ENCODE peak calls at places on chromosomes 5 and 9, in five cellular contexts. One of them, this sample, is unnamed. For H3K4me1, the result is how much of the 10 kb centered on the place peaks cover.

GRCh38 chr5:142872795-142873194 is 102.6 kb downstream of the ARHGAP26 start:
- DNase-seq in HepG2: no peak
- DNase-seq in effector memory CD4-positive, alpha-beta T cell: no peak
- DNase-seq in neuronal stem cell: no peak
- DNase-seq in breast epithelium: no peak
- DNase-seq in this sample: no peak

GRCh38 chr5:1204693-1205242 is 3.4 kb downstream of the SLC6A19 start:
- DNase-seq in HepG2: peak
- DNase-seq in effector memory CD4-positive, alpha-beta T cell: no peak
- DNase-seq in neuronal stem cell: peak
- DNase-seq in breast epithelium: no peak
- DNase-seq in this sample: peak

GRCh38 chr5:139725073-139725830 is 70.4 kb upstream of the PSD2 start:
- DNase-seq in HepG2: peak
- DNase-seq in effector memory CD4-positive, alpha-beta T cell: no peak
- DNase-seq in neuronal stem cell: no peak
- DNase-seq in breast epithelium: no peak
- DNase-seq in this sample: peak

GRCh38 chr5:33788922-33789321 is 102.9 kb downstream of the ADAMTS12 start:
- DNase-seq in HepG2: no peak
- DNase-seq in effector memory CD4-positive, alpha-beta T cell: no peak
- DNase-seq in neuronal stem cell: no peak
- DNase-seq in breast epithelium: no peak
- DNase-seq in this sample: no peak

GRCh38 chr9:87109851-87110250 is 162.5 kb upstream of the GAS1 start:
- DNase-seq in HepG2: no peak
- DNase-seq in effector memory CD4-positive, alpha-beta T cell: no peak
- DNase-seq in neuronal stem cell: no peak
- DNase-seq in breast epithelium: no peak
- DNase-seq in this sample: no peak

GRCh38 chr9:121949766-121950165 is 143.3 kb downstream of the TTLL11 start:
- DNase-seq in HepG2: no peak
- DNase-seq in effector memory CD4-positive, alpha-beta T cell: no peak
- DNase-seq in neuronal stem cell: no peak
- DNase-seq in breast epithelium: no peak
- DNase-seq in this sample: no peak

GRCh38 chr9:129594632-129595031 is 26.3 kb downstream of the C9orf50 start:
- DNase-seq in HepG2: no peak
- DNase-seq in effector memory CD4-positive, alpha-beta T cell: no peak
- DNase-seq in neuronal stem cell: no peak
- DNase-seq in breast epithelium: no peak
- DNase-seq in this sample: no peak

GRCh38 chr5:141094481-141095262 is at the start of gene PCDHB2:
- DNase-seq in HepG2: peak
- DNase-seq in effector memory CD4-positive, alpha-beta T cell: no peak
- DNase-seq in neuronal stem cell: peak
- DNase-seq in breast epithelium: no peak
- DNase-seq in this sample: peak

GRCh38 chr5:88826959-88827585 is 55.9 kb downstream of the MEF2C start:
- DNase-seq in HepG2: no peak
- DNase-seq in effector memory CD4-positive, alpha-beta T cell: no peak
- DNase-seq in neuronal stem cell: no peak
- DNase-seq in breast epithelium: no peak
- DNase-seq in this sample: peak

GRCh38 chr5:150515446-150515845 is 7.5 kb downstream of the NDST1 start:
- DNase-seq in HepG2: no peak
- DNase-seq in effector memory CD4-positive, alpha-beta T cell: no peak
- DNase-seq in neuronal stem cell: no peak
- DNase-seq in breast epithelium: no peak
- DNase-seq in this sample: no peak

GRCh38 chr9:4923580-4924544 is 61.2 kb upstream of the JAK2 start:
- DNase-seq in HepG2: peak
- DNase-seq in effector memory CD4-positive, alpha-beta T cell: no peak
- DNase-seq in neuronal stem cell: no peak
- DNase-seq in breast epithelium: no peak
- DNase-seq in this sample: no peak

GRCh38 chr5:14108170-14108996 is 34.8 kb upstream of the TRIO start:
- DNase-seq in HepG2: peak
- DNase-seq in effector memory CD4-positive, alpha-beta T cell: no peak
- DNase-seq in neuronal stem cell: peak
- DNase-seq in breast epithelium: no peak
- DNase-seq in this sample: peak

GRCh38 chr9:5453004-5453403 is 2.7 kb downstream of the CD274 start:
- DNase-seq in HepG2: no peak
- DNase-seq in effector memory CD4-positive, alpha-beta T cell: no peak
- DNase-seq in neuronal stem cell: no peak
- DNase-seq in breast epithelium: no peak
- DNase-seq in this sample: no peak

GRCh38 chr5:71482132-71482531 is 26.7 kb downstream of the BDP1 start:
- DNase-seq in HepG2: peak
- DNase-seq in effector memory CD4-positive, alpha-beta T cell: no peak
- DNase-seq in neuronal stem cell: no peak
- DNase-seq in breast epithelium: peak
- DNase-seq in this sample: no peak

GRCh38 chr5:178350361-178351220 is 118.0 kb upstream of the PHYKPL start:
- DNase-seq in HepG2: no peak
- DNase-seq in effector memory CD4-positive, alpha-beta T cell: no peak
- DNase-seq in neuronal stem cell: no peak
- DNase-seq in breast epithelium: no peak
- DNase-seq in this sample: peak

GRCh38 chr5:36073595-36074216 is 7.0 kb upstream of the UGT3A2 start:
- DNase-seq in HepG2: peak
- DNase-seq in effector memory CD4-positive, alpha-beta T cell: no peak
- DNase-seq in neuronal stem cell: no peak
- DNase-seq in breast epithelium: no peak
- DNase-seq in this sample: no peak

GRCh38 chr5:88785396-88786216 is 97.4 kb downstream of the MEF2C start:
- DNase-seq in HepG2: no peak
- DNase-seq in effector memory CD4-positive, alpha-beta T cell: no peak
- DNase-seq in neuronal stem cell: no peak
- DNase-seq in breast epithelium: no peak
- DNase-seq in this sample: no peak

GRCh38 chr5:141707535-141707934 is 25.5 kb upstream of the ARAP3 start:
- DNase-seq in HepG2: no peak
- DNase-seq in effector memory CD4-positive, alpha-beta T cell: no peak
- DNase-seq in neuronal stem cell: no peak
- DNase-seq in breast epithelium: no peak
- DNase-seq in this sample: no peak

GRCh38 chr5:98109561-98110006 is 663.9 kb upstream of the RGMB start:
- DNase-seq in HepG2: no peak
- DNase-seq in effector memory CD4-positive, alpha-beta T cell: no peak
- DNase-seq in neuronal stem cell: no peak
- DNase-seq in breast epithelium: no peak
- DNase-seq in this sample: no peak

GRCh38 chr5:4551034-4551433 is 589.1 kb upstream of the ADAMTS16 start:
- DNase-seq in HepG2: no peak
- DNase-seq in effector memory CD4-positive, alpha-beta T cell: no peak
- DNase-seq in neuronal stem cell: no peak
- DNase-seq in breast epithelium: no peak
- DNase-seq in this sample: no peak

GRCh38 chr9:4591123-4591500 is 71.0 kb upstream of the PLPP6 start:
- DNase-seq in HepG2: no peak
- DNase-seq in effector memory CD4-positive, alpha-beta T cell: no peak
- DNase-seq in neuronal stem cell: no peak
- DNase-seq in breast epithelium: no peak
- DNase-seq in this sample: no peak

GRCh38 chr5:80736730-80737129 is 81.9 kb upstream of the DHFR start:
- DNase-seq in HepG2: no peak
- DNase-seq in effector memory CD4-positive, alpha-beta T cell: no peak
- DNase-seq in neuronal stem cell: no peak
- DNase-seq in breast epithelium: no peak
- DNase-seq in this sample: no peak

GRCh38 chr5:173565491-173566038 is 50.9 kb downstream of the BOD1 start:
- DNase-seq in HepG2: no peak
- DNase-seq in effector memory CD4-positive, alpha-beta T cell: no peak
- DNase-seq in neuronal stem cell: no peak
- DNase-seq in breast epithelium: no peak
- DNase-seq in this sample: no peak

GRCh38 chr9:72278959-72279358 is 86.0 kb downstream of the ZFAND5 start:
- DNase-seq in HepG2: no peak
- DNase-seq in effector memory CD4-positive, alpha-beta T cell: no peak
- DNase-seq in neuronal stem cell: no peak
- DNase-seq in breast epithelium: no peak
- DNase-seq in this sample: no peak

GRCh38 chr5:115962239-115962564 is at the start of gene LVRN:
- DNase-seq in HepG2: no peak
- DNase-seq in effector memory CD4-positive, alpha-beta T cell: no peak
- DNase-seq in neuronal stem cell: no peak
- DNase-seq in breast epithelium: no peak
- DNase-seq in this sample: peak

GRCh38 chr5:42491699-42492098 is 68.5 kb downstream of the GHR start:
- DNase-seq in HepG2: no peak
- DNase-seq in effector memory CD4-positive, alpha-beta T cell: no peak
- DNase-seq in neuronal stem cell: peak
- DNase-seq in breast epithelium: no peak
- DNase-seq in this sample: no peak

GRCh38 chr5:152380415-152381123 is 24.5 kb downstream of the NMUR2 start:
- DNase-seq in HepG2: no peak
- DNase-seq in effector memory CD4-positive, alpha-beta T cell: no peak
- DNase-seq in neuronal stem cell: no peak
- DNase-seq in breast epithelium: no peak
- DNase-seq in this sample: no peak

GRCh38 chr9:84170521-84171141 is 169.9 kb downstream of the SLC28A3 start:
- DNase-seq in HepG2: peak
- DNase-seq in effector memory CD4-positive, alpha-beta T cell: no peak
- DNase-seq in neuronal stem cell: no peak
- DNase-seq in breast epithelium: no peak
- DNase-seq in this sample: peak

DNA sequence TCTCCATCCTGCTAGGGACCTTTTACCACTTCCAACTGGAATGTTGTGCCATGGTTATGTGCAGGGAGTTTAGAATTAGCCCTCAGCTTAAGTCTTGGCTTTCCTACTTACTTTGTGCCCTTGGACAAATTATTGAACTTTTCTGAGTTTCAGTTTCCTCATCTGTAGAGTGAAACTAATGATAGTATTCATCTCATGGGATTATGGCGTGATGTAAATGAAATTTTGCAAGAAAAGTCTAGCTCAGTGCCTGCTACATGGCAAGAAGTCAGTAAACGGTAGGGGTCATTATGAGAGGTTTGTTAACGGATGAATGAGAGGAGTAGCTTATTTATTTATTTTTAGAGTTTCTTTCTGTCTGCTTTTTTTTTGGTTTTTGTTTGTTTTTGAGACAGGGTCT is 1.8 kb downstream of the MVB12B start:
- DNase-seq in HepG2: no peak
- DNase-seq in effector memory CD4-positive, alpha-beta T cell: no peak
- DNase-seq in neuronal stem cell: no peak
- DNase-seq in breast epithelium: no peak
- DNase-seq in this sample: no peak
- H3K4me1 ChIP-seq in HepG2: half or more
- H3K4me1 ChIP-seq in effector memory CD4-positive, alpha-beta T cell: under half
- H3K4me1 ChIP-seq in neuronal stem cell: under half
- H3K4me1 ChIP-seq in breast epithelium: under half
- H3K4me1 ChIP-seq in this sample: under half

DNA sequence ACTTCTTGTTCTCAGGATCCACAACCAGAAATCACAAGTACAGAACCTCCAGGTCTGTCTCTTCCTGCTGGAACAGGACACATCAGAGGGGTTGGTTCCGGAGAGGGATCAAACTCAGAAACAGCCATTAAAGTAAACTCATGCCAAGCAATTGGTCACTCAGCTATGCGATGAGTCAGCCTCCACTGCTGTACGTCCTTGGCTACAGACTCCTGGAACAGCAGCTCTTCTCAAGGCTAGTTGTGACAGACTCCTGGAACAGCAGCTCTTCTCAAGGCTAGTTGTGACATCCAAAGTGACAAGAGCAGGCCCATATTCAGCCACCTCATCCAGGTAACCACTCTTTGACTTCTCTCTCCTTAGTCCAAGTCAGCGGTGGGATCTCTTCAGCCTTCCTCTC is at the start of gene SPINK13:
- DNase-seq in HepG2: peak
- DNase-seq in effector memory CD4-positive, alpha-beta T cell: no peak
- DNase-seq in neuronal stem cell: no peak
- DNase-seq in breast epithelium: no peak
- DNase-seq in this sample: no peak
- H3K27ac ChIP-seq in HepG2: no peak
- H3K27ac ChIP-seq in effector memory CD4-positive, alpha-beta T cell: no peak
- H3K27ac ChIP-seq in neuronal stem cell: no peak
- H3K27ac ChIP-seq in breast epithelium: no peak
- H3K27ac ChIP-seq in this sample: no peak

GRCh38 chr5:108238461-108238860 is 143.4 kb downstream of the FBXL17 start:
- DNase-seq in HepG2: no peak
- DNase-seq in effector memory CD4-positive, alpha-beta T cell: no peak
- DNase-seq in neuronal stem cell: no peak
- DNase-seq in breast epithelium: no peak
- DNase-seq in this sample: no peak

GRCh38 chr5:108233617-108234016 is 148.3 kb downstream of the FBXL17 start:
- DNase-seq in HepG2: no peak
- DNase-seq in effector memory CD4-positive, alpha-beta T cell: no peak
- DNase-seq in neuronal stem cell: no peak
- DNase-seq in breast epithelium: no peak
- DNase-seq in this sample: no peak

DNA sequence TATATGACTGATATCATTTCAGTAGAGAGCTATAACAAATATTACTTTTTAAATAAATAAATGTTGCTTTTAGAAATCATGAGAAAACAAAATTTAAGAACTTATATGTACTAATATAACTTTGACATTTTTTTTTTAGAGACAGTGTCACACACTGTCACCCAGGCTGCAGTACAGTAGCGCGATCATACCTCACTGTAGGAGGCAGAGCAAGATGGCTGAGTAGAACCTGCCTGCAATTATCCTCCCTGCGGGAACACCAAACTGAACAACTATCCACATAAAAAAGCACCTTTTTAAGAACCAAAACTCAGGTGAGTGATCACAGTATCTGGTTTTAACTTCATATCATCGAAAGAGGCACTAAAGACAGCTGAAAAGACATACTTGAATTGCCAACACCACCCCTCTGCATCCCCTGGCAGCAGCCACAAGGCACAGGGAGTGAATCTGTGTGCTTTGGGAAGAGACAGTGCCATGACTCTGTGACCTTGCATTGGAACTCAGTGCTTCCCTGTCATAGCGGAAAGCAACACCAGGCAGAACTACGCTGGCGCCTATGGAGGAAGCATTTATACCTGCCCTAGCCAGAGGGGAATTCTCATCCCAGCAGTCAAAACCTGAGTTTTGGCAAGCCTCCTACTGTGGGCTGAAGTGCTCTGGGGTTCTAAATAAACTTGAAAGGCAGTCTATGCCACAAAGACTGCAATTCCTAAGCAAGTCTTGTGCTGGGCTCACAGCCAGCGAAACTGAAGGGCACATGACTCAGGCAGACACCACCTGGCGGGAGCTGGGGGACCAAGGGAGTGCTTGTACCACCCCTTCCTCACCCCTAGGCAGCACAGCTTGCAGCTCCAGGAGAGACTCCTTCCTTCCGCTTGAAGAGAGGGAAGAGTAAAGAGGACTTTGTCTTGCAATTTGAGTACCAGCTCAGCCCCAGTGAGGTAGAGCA is 142.7 kb downstream of the FBXL17 start:
- DNase-seq in HepG2: no peak
- DNase-seq in effector memory CD4-positive, alpha-beta T cell: no peak
- DNase-seq in neuronal stem cell: no peak
- DNase-seq in breast epithelium: no peak
- DNase-seq in this sample: no peak
- H3K4me1 ChIP-seq in HepG2: under half
- H3K4me1 ChIP-seq in effector memory CD4-positive, alpha-beta T cell: under half
- H3K4me1 ChIP-seq in neuronal stem cell: under half
- H3K4me1 ChIP-seq in breast epithelium: under half
- H3K4me1 ChIP-seq in this sample: under half

GRCh38 chr5:179803651-179804598 is 2.7 kb downstream of the MGAT4B start:
- DNase-seq in HepG2: peak
- DNase-seq in effector memory CD4-positive, alpha-beta T cell: no peak
- DNase-seq in neuronal stem cell: no peak
- DNase-seq in breast epithelium: no peak
- DNase-seq in this sample: no peak
- H3K27ac ChIP-seq in HepG2: peak
- H3K27ac ChIP-seq in effector memory CD4-positive, alpha-beta T cell: peak
- H3K27ac ChIP-seq in neuronal stem cell: no peak
- H3K27ac ChIP-seq in breast epithelium: peak
- H3K27ac ChIP-seq in this sample: no peak